ENCODE peak calls at places on chromosomes 2 and 18, in four cellular contexts. I is GM23248; O is central memory CD8-positive, alpha-beta T cell; H is ELR. Y is an unnamed sample.

GRCh38 chr2:20156826-20157605 is 67.9 kb downstream of the SDC1 start:
- DNase-seq in H (no peak), I (no peak), O (no peak), Y (no peak)

GRCh38 chr2:157691131-157691530 is 62.5 kb upstream of the ACVR1C start:
- DNase-seq in O (no peak), I (no peak), H (no peak), Y (no peak)

GRCh38 chr2:42104621-42105020 is 56.8 kb downstream of the PKDCC start:
- DNase-seq in H (no peak), O (no peak), I (no peak), Y (no peak)

GRCh38 chr2:222024934-222025890 is 273.6 kb downstream of the PAX3 start:
- DNase-seq in I (peak), H (peak), O (no peak), Y (peak)

GRCh38 chr18:52339891-52340371 is at the start of gene DCC:
- DNase-seq in I (peak), H (peak), O (no peak), Y (peak)

GRCh38 chr2:74498500-74499268 is 719 bp downstream of the LBX2 start:
- DNase-seq in H (peak), I (peak), O (no peak), Y (peak)

GRCh38 chr2:7190587-7191320 is 273.5 kb downstream of the RNF144A start:
- DNase-seq in H (no peak), O (no peak), I (peak), Y (no peak)

GRCh38 chr2:33644215-33644614 is 45.1 kb upstream of the FAM98A start:
- DNase-seq in O (no peak), H (no peak), I (no peak), Y (peak)

GRCh38 chr2:234335676-234336228 is 161.1 kb downstream of the ARL4C start:
- DNase-seq in O (no peak), H (peak), I (peak), Y (no peak)

GRCh38 chr18:55012041-55012440 is 52.8 kb upstream of the CCDC68 start:
- DNase-seq in H (peak), I (peak), O (no peak), Y (no peak)

GRCh38 chr2:240184198-240184590 is 43.7 kb upstream of the OTOS start:
- DNase-seq in O (no peak), H (no peak), I (no peak), Y (no peak)

GRCh38 chr2:23145460-23145859 is 239.5 kb upstream of the KLHL29 start:
- DNase-seq in O (no peak), I (peak), H (peak), Y (no peak)

GRCh38 chr2:212539145-212539880 is 711 bp upstream of the ERBB4 start:
- DNase-seq in O (no peak), H (peak), I (peak), Y (peak)

GRCh38 chr2:145874466-145874865 is 1354.5 kb upstream of the ZEB2 start:
- DNase-seq in H (peak), O (no peak), I (peak), Y (peak)

GRCh38 chr2:43225093-43225787 is 1.2 kb downstream of the ZFP36L2 start:
- DNase-seq in O (peak), I (peak), H (peak), Y (peak)

GRCh38 chr2:73856214-73856613 is 27.5 kb downstream of the STAMBP start:
- DNase-seq in H (peak), O (no peak), I (peak), Y (no peak)

GRCh38 chr2:234304945-234305344 is 191.9 kb downstream of the ARL4C start:
- DNase-seq in H (peak), I (peak), O (no peak), Y (peak)

GRCh38 chr2:46297546-46298271 is 502 bp downstream of the EPAS1 start:
- DNase-seq in I (peak), O (peak), H (peak), Y (peak)

GRCh38 chr2:238817382-238817781 is 30.5 kb upstream of the TWIST2 start:
- DNase-seq in I (no peak), O (no peak), H (no peak), Y (no peak)

GRCh38 chr2:209425082-209426071 is 1.5 kb downstream of the MAP2 start:
- DNase-seq in H (peak), I (peak), O (no peak), Y (peak)

GRCh38 chr2:1505031-1505441 is 91.8 kb downstream of the TPO start:
- DNase-seq in O (no peak), H (no peak), I (no peak), Y (no peak)

GRCh38 chr18:74390900-74391299 is 66.2 kb downstream of the DIPK1C start:
- DNase-seq in H (no peak), I (no peak), O (no peak), Y (no peak)

GRCh38 chr2:54710216-54710615 is 13.2 kb upstream of the EML6 start:
- DNase-seq in O (no peak), H (no peak), I (no peak), Y (no peak)

GRCh38 chr2:45650851-45651414 is 542 bp upstream of the PRKCE start:
- DNase-seq in I (peak), H (peak), O (peak), Y (peak)

GRCh38 chr18:37282386-37283037 is 283.1 kb downstream of the CELF4 start:
- DNase-seq in O (no peak), H (no peak), I (peak), Y (peak)

GRCh38 chr2:178513876-178514275 is 33.6 kb downstream of the PLEKHA3 start:
- DNase-seq in O (no peak), H (peak), I (peak), Y (peak)

GRCh38 chr2:118815731-118816130 is 31.7 kb downstream of the EN1 start:
- DNase-seq in H (no peak), I (no peak), O (no peak), Y (no peak)

GRCh38 chr2:211836409-211836808 is 702.2 kb downstream of the ERBB4 start:
- DNase-seq in O (no peak), I (no peak), H (no peak), Y (peak)

GRCh38 chr2:25034081-25034480 is 7.8 kb upstream of the EFR3B start:
- DNase-seq in O (no peak), H (no peak), I (no peak), Y (no peak)

GRCh38 chr2:85681354-85681728 is 12.8 kb upstream of the GNLY start:
- DNase-seq in I (no peak), O (no peak), H (peak), Y (no peak)

GRCh38 chr2:42331569-42332284 is 29.3 kb downstream of the COX7A2L start:
- DNase-seq in I (no peak), H (no peak), O (no peak), Y (no peak)

GRCh38 chr2:80326214-80326613 is 21.7 kb upstream of the LRRTM1 start:
- DNase-seq in I (peak), H (peak), O (no peak), Y (peak)

GRCh38 chr18:24543408-24544140 is 83.1 kb downstream of the HRH4 start:
- DNase-seq in O (no peak), H (no peak), I (no peak), Y (no peak)

GRCh38 chr2:66577331-66578041 is 142.6 kb downstream of the MEIS1 start:
- DNase-seq in O (no peak), I (no peak), H (no peak), Y (no peak)

GRCh38 chr18:46950064-46950656 is 32.8 kb downstream of the KATNAL2 start:
- DNase-seq in H (peak), O (no peak), I (peak), Y (peak)

GRCh38 chr2:3645745-3646389 is 12.1 kb upstream of the ALLC start:
- DNase-seq in O (no peak), I (no peak), H (no peak), Y (no peak)

GRCh38 chr2:205407984-205408383 is 274.3 kb upstream of the NRP2 start:
- DNase-seq in I (peak), H (no peak), O (no peak), Y (no peak)

GRCh38 chr18:76448262-76449109 is 46.6 kb downstream of the ZNF516 start:
- DNase-seq in I (peak), O (no peak), H (no peak), Y (no peak)

GRCh38 chr2:162153608-162154224 is 1.7 kb upstream of the GCG start:
- DNase-seq in I (peak), O (peak), H (peak), Y (peak)

Y was measured in PC-3.